ENCODE peak calls at places on chromosome 12, in seven cellular contexts. V is lower lobe of right lung, Y is aorta, T is kidney glomerular epithelial cell, N is HuH-7, Q is HuH-7.5, B is lower leg skin. U is an unnamed sample.
A peak's percentile ranks its signal among the peaks of the same experiment; 100 is the strongest.

GRCh38 chr12:28191690-28192089 is 1.4 kb downstream of the CCDC91 start:
- DNase-seq in V (no peak), Y (no peak), T (no peak), N (no peak), Q (peak; percentile 17), B (no peak), U (no peak)

GRCh38 chr12:22709292-22709691 is 84.3 kb downstream of the ETNK1 start:
- DNase-seq in V (no peak), Y (no peak), T (peak; percentile 59), N (peak; percentile 52), Q (peak; percentile 29), B (no peak), U (no peak)

GRCh38 chr12:56630180-56630632 is at the start of gene BAZ2A:
- DNase-seq in V (peak; percentile 93), Y (peak; percentile 97), T (peak; percentile 60), N (peak; percentile 90), Q (peak; percentile 98), B (peak; percentile 98), U (no peak)

GRCh38 chr12:3614806-3615466 is 123.9 kb downstream of the PRMT8 start:
- DNase-seq in V (no peak), Y (peak; percentile 57), T (no peak), N (no peak), Q (no peak), B (no peak), U (no peak)

GRCh38 chr12:124625867-124626675 is 58.7 kb upstream of the NCOR2 start:
- DNase-seq in V (peak; percentile 90), Y (peak; percentile 94), T (peak; percentile 25), N (peak; percentile 21), Q (no peak), B (peak; percentile 98), U (no peak)

GRCh38 chr12:42556917-42557316 is 32.6 kb downstream of the PRICKLE1 start:
- DNase-seq in V (no peak), Y (no peak), T (no peak), N (no peak), Q (no peak), B (no peak), U (no peak)

GRCh38 chr12:96093543-96094196 is 58.3 kb upstream of the LTA4H start:
- DNase-seq in V (no peak), Y (no peak), T (no peak), N (no peak), Q (no peak), B (no peak), U (no peak)

GRCh38 chr12:47097276-47097896 is 17.6 kb upstream of the AMIGO2 start:
- DNase-seq in V (no peak), Y (no peak), T (peak; percentile 10), N (no peak), Q (no peak), B (no peak), U (no peak)

GRCh38 chr12:13745100-13745678 is 236.2 kb downstream of the GRIN2B start:
- DNase-seq in V (no peak), Y (no peak), T (no peak), N (no peak), Q (no peak), B (no peak), U (no peak)

GRCh38 chr12:18430425-18431048 is 169.2 kb downstream of the PIK3C2G start:
- DNase-seq in V (no peak), Y (no peak), T (peak; percentile 56), N (peak; percentile 30), Q (peak; percentile 24), B (no peak), U (peak; percentile 4)

GRCh38 chr12:50751921-50752721 is 11.8 kb upstream of the ATF1 start:
- DNase-seq in V (no peak), Y (no peak), T (peak; percentile 92), N (no peak), Q (no peak), B (peak; percentile 18), U (no peak)

GRCh38 chr12:54259194-54260011 is 20.5 kb downstream of the CBX5 start:
- DNase-seq in V (peak; percentile 66), Y (peak; percentile 89), T (peak; percentile 81), N (no peak), Q (no peak), B (no peak), U (peak; percentile 56)

GRCh38 chr12:70719672-70720420 is 82.6 kb upstream of the PTPRB start:
- DNase-seq in V (peak; percentile 50), Y (no peak), T (peak; percentile 6), N (peak; percentile 25), Q (peak; percentile 13), B (no peak), U (no peak)

GRCh38 chr12:122870163-122870842 is 25.6 kb downstream of the VPS37B start:
- DNase-seq in V (no peak), Y (peak; percentile 51), T (no peak), N (no peak), Q (no peak), B (peak; percentile 79), U (no peak)

GRCh38 chr12:6758511-6758910 is 5.6 kb upstream of the MLF2 start:
- DNase-seq in V (no peak), Y (no peak), T (no peak), N (no peak), Q (no peak), B (no peak), U (no peak)

GRCh38 chr12:54751493-54751892 is 102.8 kb upstream of the MUCL1 start:
- DNase-seq in V (no peak), Y (no peak), T (no peak), N (no peak), Q (no peak), B (no peak), U (no peak)

GRCh38 chr12:127205781-127206535 is 1061.0 kb upstream of the TMEM132C start:
- DNase-seq in V (no peak), Y (no peak), T (peak; percentile 46), N (no peak), Q (no peak), B (no peak), U (no peak)

GRCh38 chr12:79615596-79616560 is 74.9 kb downstream of the PAWR start:
- DNase-seq in V (no peak), Y (no peak), T (no peak), N (no peak), Q (no peak), B (no peak), U (no peak)

GRCh38 chr12:7693793-7694192 is 1.8 kb downstream of the GDF3 start:
- DNase-seq in V (no peak), Y (no peak), T (no peak), N (no peak), Q (no peak), B (no peak), U (no peak)

GRCh38 chr12:96210376-96211055 is 16.3 kb downstream of the ELK3 start:
- DNase-seq in V (no peak), Y (no peak), T (no peak), N (no peak), Q (no peak), B (no peak), U (no peak)

GRCh38 chr12:53174881-53175491 is 5.5 kb upstream of the ZNF740 start:
- DNase-seq in V (no peak), Y (peak; percentile 27), T (peak; percentile 16), N (peak; percentile 60), Q (peak; percentile 64), B (peak; percentile 52), U (no peak)

GRCh38 chr12:63826002-63826585 is 18.4 kb upstream of the SRGAP1 start:
- DNase-seq in V (no peak), Y (no peak), T (peak; percentile 46), N (peak; percentile 76), Q (peak; percentile 52), B (no peak), U (peak; percentile 60)

GRCh38 chr12:60263146-60263545 is 667.3 kb downstream of the SLC16A7 start:
- DNase-seq in V (no peak), Y (no peak), T (no peak), N (no peak), Q (no peak), B (no peak), U (no peak)

GRCh38 chr12:55707841-55708694 is at the start of gene ITGA7:
- DNase-seq in V (peak; percentile 80), Y (peak; percentile 98), T (peak; percentile 8), N (peak; percentile 90), Q (peak; percentile 84), B (peak; percentile 94), U (no peak)

GRCh38 chr12:26239508-26240328 is 44.3 kb downstream of the SSPN start:
- DNase-seq in V (no peak), Y (peak; percentile 92), T (peak; percentile 98), N (peak; percentile 70), Q (peak; percentile 33), B (peak; percentile 94), U (no peak)

GRCh38 chr12:92533280-92533890 is 169.4 kb upstream of the PLEKHG7 start:
- DNase-seq in V (no peak), Y (no peak), T (no peak), N (no peak), Q (no peak), B (no peak), U (no peak)

GRCh38 chr12:110661337-110661972 is 27.5 kb downstream of the HVCN1 start:
- DNase-seq in V (peak; percentile 61), Y (no peak), T (no peak), N (no peak), Q (no peak), B (peak; percentile 90), U (no peak)

GRCh38 chr12:103742349-103742784 is 98.7 kb downstream of the NT5DC3 start:
- DNase-seq in V (no peak), Y (no peak), T (no peak), N (no peak), Q (no peak), B (no peak), U (no peak)

GRCh38 chr12:63940295-63940997 is 95.9 kb downstream of the SRGAP1 start:
- DNase-seq in V (no peak), Y (no peak), T (no peak), N (no peak), Q (no peak), B (no peak), U (peak; percentile 18)

GRCh38 chr12:102757874-102758244 is 159.2 kb downstream of the PAH start:
- DNase-seq in V (no peak), Y (no peak), T (no peak), N (no peak), Q (no peak), B (no peak), U (no peak)

GRCh38 chr12:60345442-60345841 is 749.6 kb downstream of the SLC16A7 start:
- DNase-seq in V (no peak), Y (no peak), T (no peak), N (no peak), Q (no peak), B (no peak), U (no peak)

GRCh38 chr12:11920231-11920630 is 150.5 kb upstream of the BCL2L14 start:
- DNase-seq in V (no peak), Y (no peak), T (no peak), N (no peak), Q (no peak), B (no peak), U (no peak)